ENCODE peak calls at places on chromosomes 3 and 15, in eight cellular contexts. X is heart right ventricle, F is left lung, W is pancreas, S is psoas muscle, E is lower lobe of right lung, K is lung, V is IMR-90. D is an unnamed sample. For H3K4me1, the result is how much of the 10 kb centered on the place peaks cover.

GRCh38 chr3:53254190-53254809 is 1.5 kb downstream of the TKT start:
- ATAC-seq in X (peak), F (peak), W (peak), S (peak), E (peak), K (peak), V (no peak), D (no peak)

GRCh38 chr3:100063929-100064461 is 50.3 kb downstream of the FILIP1L start:
- ATAC-seq in X (no peak), F (peak), W (no peak), S (no peak), E (peak), K (no peak), V (peak), D (no peak)

GRCh38 chr3:20141841-20142240 is 44.2 kb downstream of the SGO1 start:
- ATAC-seq in X (peak), F (peak), W (peak), S (peak), E (peak), K (no peak), V (peak), D (peak)

GRCh38 chr15:66833372-66833771 is 131.3 kb downstream of the SMAD6 start:
- ATAC-seq in X (no peak), F (no peak), W (no peak), S (no peak), E (peak), K (no peak), V (no peak), D (no peak)

GRCh38 chr3:53114412-53115074 is 15.7 kb downstream of the RFT1 start:
- ATAC-seq in X (no peak), F (no peak), W (no peak), S (no peak), E (peak), K (no peak), V (peak), D (no peak)

GRCh38 chr3:12442654-12443501 is 41.4 kb upstream of the TSEN2 start:
- ATAC-seq in X (peak), F (no peak), W (no peak), S (no peak), E (no peak), K (no peak), V (no peak), D (no peak)

GRCh38 chr3:14852721-14853120 is 34.0 kb downstream of the FGD5 start:
- ATAC-seq in X (peak), F (peak), W (no peak), S (peak), E (no peak), K (no peak), V (no peak), D (peak)

GRCh38 chr3:33277193-33277882 is at the start of gene FBXL2:
- ATAC-seq in X (peak), F (peak), W (peak), S (peak), E (peak), K (peak), V (peak), D (peak)

GRCh38 chr3:133949438-133949837 is 53.8 kb upstream of the RAB6B start:
- ATAC-seq in X (peak), F (no peak), W (no peak), S (no peak), E (no peak), K (no peak), V (no peak), D (no peak)

GRCh38 chr3:28726840-28727239 is 378.2 kb upstream of the AZI2 start:
- ATAC-seq in X (peak), F (peak), W (peak), S (peak), E (peak), K (no peak), V (peak), D (no peak)

GRCh38 chr15:76196286-76196948 is 114.9 kb downstream of the ETFA start:
- ATAC-seq in X (peak), F (peak), W (peak), S (peak), E (peak), K (no peak), V (peak), D (peak)

GRCh38 chr3:190589326-190589725 is 75.4 kb downstream of the IL1RAP start:
- ATAC-seq in X (no peak), F (no peak), W (no peak), S (no peak), E (no peak), K (no peak), V (no peak), D (no peak)

GRCh38 chr3:183044547-183045229 is 54.6 kb downstream of the MCCC1 start:
- ATAC-seq in X (no peak), F (no peak), W (no peak), S (no peak), E (no peak), K (no peak), V (no peak), D (no peak)

GRCh38 chr15:51380999-51381806 is 39.7 kb downstream of the GLDN start:
- ATAC-seq in X (peak), F (peak), W (peak), S (peak), E (peak), K (peak), V (peak), D (peak)

GRCh38 chr3:176155012-176155411 is 1042.3 kb downstream of the TBL1XR1 start:
- ATAC-seq in X (no peak), F (no peak), W (no peak), S (no peak), E (no peak), K (no peak), V (no peak), D (no peak)

GRCh38 chr3:130260821-130261402 is 84.6 kb upstream of the COL6A5 start:
- ATAC-seq in X (peak), F (no peak), W (no peak), S (no peak), E (no peak), K (no peak), V (no peak), D (no peak)

GRCh38 chr3:146159616-146160232 is 1.3 kb downstream of the PLOD2 start:
- ATAC-seq in X (no peak), F (no peak), W (no peak), S (no peak), E (no peak), K (no peak), V (no peak), D (no peak)
- H3K4me1 ChIP-seq in X (half or more), F (under half), W (under half), S (under half), E (under half), K (under half), V (under half), D (under half)

GRCh38 chr3:119631529-119631928 is 28.9 kb downstream of the POPDC2 start:
- ATAC-seq in X (no peak), F (no peak), W (no peak), S (no peak), E (no peak), K (no peak), V (no peak), D (no peak)

GRCh38 chr3:119628816-119629445 is 31.2 kb downstream of the PLA1A start:
- ATAC-seq in X (peak), F (peak), W (no peak), S (no peak), E (peak), K (peak), V (no peak), D (peak)

GRCh38 chr3:119628390-119628789 is 30.7 kb downstream of the PLA1A start:
- ATAC-seq in X (no peak), F (peak), W (no peak), S (no peak), E (peak), K (no peak), V (no peak), D (no peak)

GRCh38 chr3:119630562-119631329 is 29.6 kb downstream of the POPDC2 start:
- ATAC-seq in X (peak), F (peak), W (no peak), S (peak), E (peak), K (no peak), V (peak), D (peak)

GRCh38 chr3:119630119-119630518 is 30.3 kb downstream of the POPDC2 start:
- ATAC-seq in X (no peak), F (no peak), W (no peak), S (peak), E (no peak), K (no peak), V (peak), D (peak)
- TF ChIP-seq CTCF in X (no peak), F (no peak), W (no peak), S (no peak), E (no peak), K (no peak), V (no peak), D (no peak)

DNA sequence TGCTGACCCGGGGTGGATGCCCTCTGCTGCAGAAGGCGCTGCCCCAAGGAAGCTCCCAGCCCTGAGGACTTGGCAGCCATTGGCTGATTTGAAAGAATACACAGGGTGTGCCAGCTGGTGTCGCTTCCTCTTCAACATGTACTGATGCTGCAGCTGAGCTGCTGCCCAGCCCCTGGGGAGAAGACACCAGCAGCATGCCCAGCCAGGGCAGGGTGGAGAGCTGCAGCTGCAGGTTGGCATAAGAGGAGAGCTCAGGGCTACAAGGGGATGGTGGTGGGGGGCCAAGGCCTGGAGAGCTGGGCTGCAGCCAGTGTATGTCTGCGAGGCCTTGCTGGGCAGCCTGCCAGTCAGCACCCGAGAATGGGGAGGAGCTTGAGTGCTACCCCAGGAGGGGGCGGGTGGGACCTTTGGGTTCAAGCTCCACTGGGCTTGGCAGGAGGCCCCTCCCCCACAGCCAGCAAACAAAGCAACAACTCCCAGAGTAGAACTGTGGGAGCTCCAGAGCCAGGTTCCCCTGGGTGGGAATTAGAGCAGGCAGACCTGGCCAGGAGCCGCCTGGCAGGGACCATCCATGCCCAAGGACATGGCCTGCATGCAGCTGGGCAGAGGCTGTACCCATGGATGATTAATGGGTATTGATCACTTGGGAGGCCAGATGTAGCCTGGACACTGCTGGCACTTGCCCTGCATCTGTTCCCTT is 9.2 kb upstream of the SEMA4B start:
- ATAC-seq in X (peak), F (peak), W (peak), S (peak), E (peak), K (peak), V (peak), D (peak)
- H3K4me3 ChIP-seq in X (no peak), F (no peak), W (no peak), S (no peak), E (no peak), K (no peak), V (no peak), D (no peak)

GRCh38 chr3:152281032-152281713 is 12.4 kb downstream of the MBNL1 start:
- ATAC-seq in X (peak), F (no peak), W (peak), S (peak), E (no peak), K (no peak), V (no peak), D (no peak)

GRCh38 chr3:152282813-152283212 is 14.1 kb downstream of the MBNL1 start:
- ATAC-seq in X (peak), F (peak), W (no peak), S (peak), E (no peak), K (no peak), V (no peak), D (no peak)

GRCh38 chr3:152279474-152279873 is 10.7 kb downstream of the MBNL1 start:
- ATAC-seq in X (no peak), F (peak), W (no peak), S (no peak), E (no peak), K (no peak), V (no peak), D (no peak)

GRCh38 chr3:152278674-152279427 is 10.1 kb downstream of the MBNL1 start:
- ATAC-seq in X (peak), F (peak), W (no peak), S (no peak), E (no peak), K (no peak), V (peak), D (no peak)

GRCh38 chr3:152280539-152280938 is 11.8 kb downstream of the MBNL1 start:
- ATAC-seq in X (no peak), F (no peak), W (no peak), S (no peak), E (no peak), K (no peak), V (no peak), D (no peak)
- H3K4me1 ChIP-seq in X (half or more), F (half or more), W (under half), S (half or more), E (half or more), K (under half), V (under half), D (half or more)